ENCODE peak calls at places on chromosomes 6 and 20, in six cellular contexts. J is H9, A is IMR-90, Q is H1, Y is neuronal stem cell, T is trophoblast cell. L is an unnamed sample.
A peak's percentile ranks its signal among the peaks of the same experiment; 100 is the strongest.

GRCh38 chr6:116190550-116190949 is 63.3 kb downstream of the TSPYL4 start:
- DNase-seq in Y (no peak), A (peak; percentile 88), J (no peak), T (no peak), Q (no peak), L (no peak)

GRCh38 chr6:100808638-100809275 is 72.4 kb downstream of the ASCC3 start:
- DNase-seq in Y (no peak), Q (no peak), T (no peak), J (no peak), A (peak; percentile 86), L (peak; percentile 63)

GRCh38 chr20:16351415-16351814 is 221.8 kb downstream of the KIF16B start:
- DNase-seq in A (no peak), T (no peak), Y (no peak), Q (no peak), J (no peak), L (no peak)

GRCh38 chr6:111774346-111774703 is 98.9 kb downstream of the FYN start:
- DNase-seq in T (peak; percentile 30), J (no peak), A (no peak), Q (no peak), Y (no peak), L (no peak)

GRCh38 chr6:161303628-161304340 is 29.9 kb upstream of the AGPAT4 start:
- DNase-seq in Q (no peak), T (peak; percentile 52), A (peak; percentile 55), Y (no peak), J (no peak), L (no peak)

GRCh38 chr6:105609375-105609991 is 206.6 kb upstream of the PREP start:
- DNase-seq in Y (no peak), Q (no peak), A (peak; percentile 92), T (no peak), J (no peak), L (peak; percentile 97)

GRCh38 chr20:3902041-3902440 is 12.9 kb downstream of the PANK2 start:
- DNase-seq in A (no peak), Y (no peak), J (no peak), Q (no peak), T (no peak), L (no peak)

GRCh38 chr6:53128842-53129241 is 19.8 kb downstream of the GCM1 start:
- DNase-seq in J (no peak), A (no peak), Q (no peak), Y (no peak), T (peak; percentile 47), L (peak; percentile 32)

GRCh38 chr6:2097464-2097863 is 147.9 kb downstream of the GMDS start:
- DNase-seq in Y (no peak), A (no peak), T (peak; percentile 55), Q (no peak), J (no peak), L (no peak)

GRCh38 chr6:29705389-29706231 is 17.6 kb upstream of the HLA-F start:
- DNase-seq in A (peak; percentile 53), Q (peak; percentile 52), J (peak; percentile 47), Y (peak; percentile 31), T (peak; percentile 74), L (peak; percentile 61)

GRCh38 chr6:139722540-139722939 is 348.1 kb upstream of the CITED2 start:
- DNase-seq in Q (no peak), Y (no peak), T (no peak), J (no peak), A (peak; percentile 59), L (no peak)

DNA sequence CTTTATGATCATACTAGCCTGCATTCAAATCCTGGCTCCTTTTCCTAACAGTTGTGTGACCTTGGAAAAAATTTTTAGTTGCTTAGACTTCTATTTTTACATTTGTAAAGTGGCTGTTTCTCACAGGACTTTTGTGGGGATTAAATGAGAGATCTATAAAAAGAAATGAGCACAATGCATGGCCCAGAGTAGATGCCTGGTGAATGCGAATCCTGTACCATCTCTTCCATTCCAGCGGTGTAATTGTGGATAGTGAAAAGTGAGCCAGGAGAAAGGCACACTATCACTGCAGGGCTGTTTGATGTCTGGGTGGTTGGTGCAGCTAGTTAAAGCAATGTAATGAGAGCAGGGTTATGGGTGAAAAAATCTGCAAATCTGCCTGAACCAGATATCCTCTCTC is 347.5 kb upstream of the CITED2 start:
- DNase-seq in Q (no peak), A (no peak), J (no peak), T (no peak), Y (no peak), L (no peak)
- H4K8ac ChIP-seq in Q (no peak overlapping the region), A (no peak overlapping the region), J (no peak overlapping the region), T (no peak overlapping the region), Y (no peak overlapping the region), L (no peak overlapping the region)

GRCh38 chr20:39619386-39619785 is 657.2 kb downstream of the DHX35 start:
- DNase-seq in A (no peak), Y (no peak), T (no peak), J (no peak), Q (no peak), L (no peak)
- H4K91ac ChIP-seq in A (no peak overlapping the region), Y (no peak overlapping the region), T (no peak overlapping the region), J (no peak overlapping the region), Q (no peak overlapping the region), L (no peak overlapping the region)

GRCh38 chr6:13415276-13415675 is 72.1 kb downstream of the GFOD1 start:
- DNase-seq in J (no peak), A (no peak), Q (no peak), T (no peak), Y (no peak), L (no peak)
- H3K4me1 ChIP-seq in J (peaks cover 11% of the 10 kb centered on the region), A (peaks cover 14% of the 10 kb centered on the region), Q (peaks cover 11% of the 10 kb centered on the region), T (peaks cover 6% of the 10 kb centered on the region), Y (no peaks in the 10 kb centered on the region), L (peaks cover 5% of the 10 kb centered on the region)

GRCh38 chr20:50285376-50286173 is 94.9 kb downstream of the CEBPB start:
- DNase-seq in Q (no peak), J (no peak), A (peak; percentile 86), T (peak; percentile 39), Y (no peak), L (peak; percentile 94)

GRCh38 chr20:50286174-50286511 is 95.5 kb downstream of the CEBPB start:
- DNase-seq in Y (no peak), J (no peak), A (no peak), Q (no peak), T (no peak), L (no peak)

GRCh38 chr20:50283922-50284810 is 93.5 kb downstream of the CEBPB start:
- DNase-seq in J (no peak), Q (no peak), T (peak; percentile 81), A (peak; percentile 66), Y (no peak), L (peak; percentile 48)

GRCh38 chr20:50283370-50283769 is 92.7 kb downstream of the CEBPB start:
- DNase-seq in Q (no peak), A (no peak), Y (no peak), J (no peak), T (no peak), L (no peak)

GRCh38 chr20:50284811-50285375 is 94.3 kb downstream of the CEBPB start:
- DNase-seq in A (no peak), T (no peak), J (no peak), Q (no peak), Y (no peak), L (peak; percentile 55)
- H4K8ac ChIP-seq in A (peak overlapping the region; percentile 97), T (no peak overlapping the region), J (no peak overlapping the region), Q (peak overlapping the region; percentile 12), Y (no peak overlapping the region), L (peak overlapping the region; percentile 99)

GRCh38 chr6:42239333-42239732 is 21.7 kb upstream of the MRPS10 start:
- DNase-seq in J (no peak), Q (no peak), Y (no peak), T (no peak), A (no peak), L (no peak)

GRCh38 chr6:42239736-42240375 is 22.2 kb upstream of the MRPS10 start:
- DNase-seq in T (peak; percentile 44), J (no peak), Y (no peak), Q (no peak), A (peak; percentile 53), L (no peak)

GRCh38 chr6:42237857-42238256 is 20.2 kb upstream of the MRPS10 start:
- DNase-seq in A (no peak), J (no peak), Y (no peak), T (no peak), Q (no peak), L (no peak)

GRCh38 chr6:42236030-42236429 is 18.4 kb upstream of the MRPS10 start:
- DNase-seq in J (no peak), Q (no peak), Y (no peak), A (no peak), T (no peak), L (no peak)

DNA sequence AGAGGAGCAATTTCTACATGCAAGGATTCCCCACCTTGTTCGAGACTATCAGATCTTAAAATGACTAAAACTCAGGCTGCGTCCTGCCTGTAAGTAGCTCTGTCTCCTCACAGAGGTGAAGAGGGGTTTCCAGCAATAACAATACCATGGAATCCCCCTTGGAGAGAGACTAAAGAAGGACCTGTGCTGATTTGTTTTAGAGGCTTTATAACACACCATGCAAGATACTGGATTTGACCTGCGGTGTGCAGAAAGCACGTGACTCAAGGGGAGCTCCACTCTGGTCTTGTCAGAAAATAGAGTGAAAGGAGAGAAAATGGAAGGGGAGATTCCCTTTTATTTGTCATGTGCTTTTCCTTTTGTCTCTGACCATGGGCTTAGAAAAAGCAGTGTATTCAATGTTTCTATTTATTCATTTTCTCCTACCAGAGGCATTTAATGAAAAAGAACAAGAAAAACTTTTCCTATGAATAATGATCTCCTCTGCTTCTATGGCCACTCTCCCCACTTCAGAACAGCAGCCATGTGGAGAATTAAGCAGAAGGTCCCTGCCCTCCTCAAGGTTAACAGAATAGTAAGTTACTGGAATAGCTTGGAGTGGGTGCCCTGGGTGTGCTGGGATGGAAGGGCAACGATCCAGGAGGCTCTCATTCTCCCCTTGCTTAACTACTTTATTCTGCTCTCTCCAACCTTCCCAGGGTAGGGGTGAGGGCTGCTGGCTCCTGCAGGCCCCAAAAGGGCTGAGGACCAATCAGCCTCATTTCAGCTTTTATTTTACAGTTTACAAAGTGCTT is 19.2 kb upstream of the MRPS10 start:
- DNase-seq in J (peak; percentile 5), Q (no peak), Y (no peak), T (no peak), A (no peak), L (no peak)
- H4K91ac ChIP-seq in J (no peak overlapping the region), Q (no peak overlapping the region), Y (no peak overlapping the region), T (no peak overlapping the region), A (no peak overlapping the region), L (no peak overlapping the region)

DNA sequence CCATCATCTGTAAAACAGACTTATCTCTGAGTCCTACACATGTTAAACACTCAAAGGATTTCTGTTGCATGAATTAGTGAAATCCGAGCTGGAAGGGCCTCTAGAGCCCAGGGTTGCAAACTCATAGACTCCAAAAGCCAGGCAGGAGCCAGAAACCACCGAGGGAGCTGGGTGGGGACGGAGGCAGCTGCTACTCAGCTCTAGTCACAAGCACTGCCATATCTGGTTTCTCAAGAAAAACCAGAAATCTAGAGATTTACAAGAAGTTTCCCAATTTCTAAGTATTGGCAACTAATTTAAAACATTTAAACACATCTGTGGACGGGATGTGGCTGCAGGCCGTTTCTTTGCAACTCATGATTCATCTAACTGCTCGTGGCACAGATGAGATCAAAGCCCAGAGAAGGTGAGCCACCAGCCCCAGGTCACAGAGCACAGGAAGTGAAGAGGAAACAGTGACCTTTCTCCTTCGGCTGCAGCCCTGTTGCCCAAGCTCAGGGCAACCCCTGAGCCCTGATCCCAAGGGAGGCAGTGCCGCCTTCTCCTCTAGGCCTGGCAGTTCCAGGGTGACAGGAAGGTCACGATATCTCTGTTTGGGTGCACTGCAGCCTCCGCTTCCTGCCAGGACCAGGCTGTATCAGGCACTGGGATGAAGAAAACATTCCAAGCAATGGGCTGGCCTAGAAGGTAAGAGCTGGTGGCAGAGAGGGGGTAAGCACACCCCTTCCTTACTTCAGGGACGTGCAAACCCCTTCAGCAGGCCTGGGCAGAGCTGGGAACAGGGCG is 26.4 kb upstream of the PTGIS start:
- DNase-seq in T (peak; percentile 98), J (no peak), A (peak; percentile 87), Y (no peak), Q (no peak), L (no peak)
- H3K4me1 ChIP-seq in T (peaks cover 15% of the 10 kb centered on the region), J (no peaks in the 10 kb centered on the region), A (peaks cover 22% of the 10 kb centered on the region), Y (no peaks in the 10 kb centered on the region), Q (no peaks in the 10 kb centered on the region), L (peaks cover 27% of the 10 kb centered on the region)

GRCh38 chr6:22222469-22222868 is 74.4 kb downstream of the PRL start:
- DNase-seq in Y (peak; percentile 15), J (peak; percentile 86), Q (no peak), A (no peak), T (no peak), L (no peak)
- H4K8ac ChIP-seq in Y (no peak overlapping the region), J (no peak overlapping the region), Q (no peak overlapping the region), A (no peak overlapping the region), T (no peak overlapping the region), L (no peak overlapping the region)

L was measured in mesenchymal stem cell.